ENCODE peak calls at places on chromosome 20, in seven cellular contexts. L is PC-3, Q is hepatocyte, O is OCI-LY7, Z is HCT116, C is SK-N-SH, R is GM23248. W is an unnamed sample.

GRCh38 chr20:16801919-16802651 is 53.9 kb downstream of the OTOR start:
- DNase-seq in L (peak; percentile 85), Q (peak; percentile 80), O (peak; percentile 60), Z (peak; percentile 56), C (peak; percentile 48), R (peak; percentile 60), W (peak; percentile 53)

GRCh38 chr20:34637245-34638185 is 39.4 kb downstream of the PIGU start:
- DNase-seq in L (peak; percentile 39), Q (no peak), O (no peak), Z (no peak), C (no peak), R (peak; percentile 95), W (no peak)

GRCh38 chr20:2387180-2387577 is 6.5 kb downstream of the TGM6 start:
- DNase-seq in L (peak; percentile 44), Q (peak; percentile 23), O (peak; percentile 66), Z (peak; percentile 39), C (peak; percentile 44), R (peak; percentile 49), W (peak; percentile 81)

GRCh38 chr20:44594730-44595129 is 12.4 kb downstream of the PKIG start:
- DNase-seq in L (peak; percentile 46), Q (no peak), O (no peak), Z (no peak), C (no peak), R (peak; percentile 74), W (no peak)

GRCh38 chr20:31860431-31861345 is 9.6 kb downstream of the DUSP15 start:
- DNase-seq in L (peak; percentile 61), Q (peak; percentile 63), O (peak; percentile 55), Z (no peak), C (no peak), R (peak; percentile 64), W (no peak)

GRCh38 chr20:37343212-37343993 is 2.5 kb upstream of the SRC start:
- DNase-seq in L (peak; percentile 57), Q (no peak), O (no peak), Z (no peak), C (no peak), R (no peak), W (no peak)

GRCh38 chr20:4773736-4774135 is 52.0 kb downstream of the PRND start:
- DNase-seq in L (no peak), Q (no peak), O (no peak), Z (no peak), C (no peak), R (no peak), W (no peak)

GRCh38 chr20:208937-209566 is 18.0 kb upstream of the DEFB129 start:
- DNase-seq in L (peak; percentile 78), Q (peak; percentile 65), O (peak; percentile 53), Z (peak; percentile 38), C (peak; percentile 41), R (peak; percentile 83), W (peak; percentile 55)

GRCh38 chr20:32972181-32973076 is 31.8 kb downstream of the SUN5 start:
- DNase-seq in L (no peak), Q (no peak), O (peak; percentile 88), Z (no peak), C (no peak), R (no peak), W (peak; percentile 83)

GRCh38 chr20:24987244-24987643 is 5.3 kb downstream of the APMAP start:
- DNase-seq in L (no peak), Q (no peak), O (no peak), Z (no peak), C (no peak), R (peak; percentile 11), W (no peak)

GRCh38 chr20:11891081-11891826 is 26.4 kb upstream of the BTBD3 start:
- DNase-seq in L (peak; percentile 59), Q (peak; percentile 81), O (no peak), Z (no peak), C (peak; percentile 78), R (peak; percentile 78), W (peak; percentile 36)

DNA sequence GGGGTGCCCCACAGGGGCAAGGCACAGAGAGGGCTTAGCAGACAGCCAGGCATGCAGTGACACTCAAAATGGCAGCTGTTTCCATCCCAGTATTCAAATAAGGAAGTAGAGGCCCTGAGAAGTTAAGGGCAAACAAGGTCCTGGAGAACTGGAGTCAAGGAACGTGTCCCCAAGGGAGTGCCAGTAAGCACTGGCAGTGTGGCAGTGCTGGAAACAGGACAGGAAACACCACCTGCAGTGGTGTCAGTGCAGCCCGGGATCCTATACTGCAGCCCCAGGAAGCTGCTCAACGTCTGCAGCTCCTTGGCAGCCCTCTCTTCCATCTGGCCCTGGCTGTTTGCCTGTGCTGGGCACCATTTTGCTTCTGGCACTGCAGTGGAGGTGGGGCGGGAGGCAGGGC is 56.3 kb downstream of the EDN3 start:
- DNase-seq in L (no peak), Q (no peak), O (no peak), Z (no peak), C (peak; percentile 36), R (no peak), W (no peak)
- H3K4me2 ChIP-seq in L (no peak overlapping the region), Q (no peak overlapping the region), O (no peak overlapping the region), Z (no peak overlapping the region), C (no peak overlapping the region), R (no peak overlapping the region), W (no peak overlapping the region)

GRCh38 chr20:58251979-58252591 is 23.6 kb upstream of the ANKRD60 start:
- DNase-seq in L (peak; percentile 99), Q (peak; percentile 45), O (no peak), Z (peak; percentile 80), C (no peak), R (peak; percentile 95), W (no peak)
- TF ChIP-seq EZH2phosphoT487 in L (no peak), Q (no peak), O (no peak), Z (no peak), C (no peak), R (no peak), W (no peak)

DNA sequence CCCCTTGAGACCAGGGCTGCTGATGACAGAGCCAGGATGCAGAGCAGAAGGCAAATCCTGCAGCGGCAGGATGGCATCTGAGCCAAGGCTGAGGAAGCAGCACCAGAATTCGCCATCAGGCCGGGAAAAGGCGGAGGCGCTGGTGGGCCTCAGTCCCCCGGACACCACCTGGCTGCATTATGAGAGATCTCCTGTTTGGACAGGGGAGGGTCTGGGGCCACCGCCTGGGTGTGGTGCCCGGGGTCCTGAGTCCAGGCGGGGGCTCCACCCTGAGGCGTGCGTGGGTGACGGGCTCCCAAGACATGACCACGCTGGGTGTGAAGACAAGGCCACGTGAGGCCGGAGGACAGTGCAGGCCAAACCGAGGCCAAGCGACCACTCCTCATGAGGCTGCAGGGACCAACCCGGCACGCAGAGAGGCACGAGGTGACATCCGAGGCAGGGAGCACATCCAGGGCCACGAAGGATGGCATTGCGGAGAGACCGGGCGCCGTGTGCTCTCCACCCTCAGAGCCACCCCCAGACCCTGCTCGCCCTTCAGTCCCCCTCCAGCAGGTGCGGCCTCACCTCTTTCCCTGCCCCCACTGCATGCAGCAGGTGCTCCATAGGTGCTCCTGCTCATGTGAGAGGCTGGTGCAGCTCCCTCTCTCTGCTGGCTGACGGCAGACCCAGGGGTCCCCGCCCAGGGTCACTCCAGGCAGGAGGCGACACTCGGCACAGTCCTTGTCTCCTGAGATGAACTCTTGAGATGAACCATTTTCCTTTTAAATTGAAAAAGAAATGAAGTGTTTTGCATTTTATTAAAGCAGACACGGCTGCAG is 33.7 kb upstream of the CHRNA4 start:
- DNase-seq in L (no peak), Q (no peak), O (no peak), Z (no peak), C (no peak), R (no peak), W (no peak)
- H3K4me2 ChIP-seq in L (no peak overlapping the region), Q (no peak overlapping the region), O (no peak overlapping the region), Z (no peak overlapping the region), C (no peak overlapping the region), R (no peak overlapping the region), W (no peak overlapping the region)

GRCh38 chr20:42113236-42113635 is 495.1 kb upstream of the CHD6 start:
- DNase-seq in L (no peak), Q (no peak), O (no peak), Z (no peak), C (no peak), R (no peak), W (no peak)
- TF ChIP-seq EZH2phosphoT487 in L (no peak), Q (no peak), O (no peak), Z (no peak), C (no peak), R (no peak), W (no peak)

GRCh38 chr20:3409417-3409816 is 1.9 kb upstream of the DNAAF9 start:
- DNase-seq in L (no peak), Q (no peak), O (no peak), Z (no peak), C (no peak), R (no peak), W (no peak)
- H3K4me2 ChIP-seq in L (no peak overlapping the region), Q (peak overlapping the region; percentile 94), O (no peak overlapping the region), Z (no peak overlapping the region), C (peak overlapping the region; percentile 84), R (no peak overlapping the region), W (no peak overlapping the region)

GRCh38 chr20:52152416-52152815 is 39.2 kb downstream of the ZFP64 start:
- DNase-seq in L (no peak), Q (no peak), O (no peak), Z (no peak), C (no peak), R (no peak), W (no peak)

GRCh38 chr20:52145587-52145986 is 46.0 kb downstream of the ZFP64 start:
- DNase-seq in L (peak; percentile 47), Q (no peak), O (no peak), Z (no peak), C (no peak), R (peak; percentile 2), W (no peak)

GRCh38 chr20:52154575-52154974 is 37.0 kb downstream of the ZFP64 start:
- DNase-seq in L (no peak), Q (no peak), O (no peak), Z (no peak), C (no peak), R (no peak), W (no peak)

GRCh38 chr20:52152921-52153320 is 38.7 kb downstream of the ZFP64 start:
- DNase-seq in L (no peak), Q (no peak), O (no peak), Z (no peak), C (no peak), R (no peak), W (no peak)

GRCh38 chr20:52150440-52151258 is 40.9 kb downstream of the ZFP64 start:
- DNase-seq in L (peak; percentile 76), Q (peak; percentile 55), O (peak; percentile 51), Z (peak; percentile 33), C (peak; percentile 65), R (peak; percentile 53), W (peak; percentile 60)
- TF ChIP-seq EZH2phosphoT487 in L (no peak), Q (no peak), O (no peak), Z (no peak), C (no peak), R (no peak), W (no peak)